ENCODE peak calls at places on chromosomes 12 and 14, in eight cellular contexts. I is tibial nerve, O is A549, N is lower lobe of right lung, W is right atrium auricular region, S is thoracic aorta, K is heart left ventricle, T is psoas muscle. Q is an unnamed sample. For H3K4me1, the result is how much of the 10 kb centered on the place peaks cover.

GRCh38 chr12:76260390-76260748 is 87.8 kb downstream of the BBS10 start:
- DNase-seq in S (no peak), O (no peak), K (no peak), T (no peak), N (no peak), I (no peak), W (no peak), Q (no peak)

GRCh38 chr14:99768381-99768780 is 24.8 kb upstream of the EML1 start:
- DNase-seq in N (no peak), T (no peak), S (no peak), W (no peak), O (no peak), I (no peak), K (no peak), Q (no peak)

GRCh38 chr12:117507547-117507946 is 146.1 kb upstream of the NOS1 start:
- DNase-seq in K (no peak), T (no peak), W (no peak), I (no peak), N (no peak), O (no peak), S (no peak), Q (no peak)

GRCh38 chr14:56271988-56272387 is 153.8 kb downstream of the PELI2 start:
- DNase-seq in N (no peak), K (no peak), S (no peak), T (no peak), W (no peak), I (no peak), O (no peak), Q (peak)

GRCh38 chr12:29781176-29781575 is 2.6 kb downstream of the TMTC1 start:
- DNase-seq in I (no peak), S (no peak), K (no peak), O (no peak), N (no peak), W (no peak), T (no peak), Q (no peak)

GRCh38 chr12:64531665-64532334 is 78.5 kb upstream of the RASSF3 start:
- DNase-seq in O (no peak), T (no peak), N (no peak), K (no peak), S (no peak), I (no peak), W (no peak), Q (no peak)

GRCh38 chr12:39682689-39683477 is 63.3 kb upstream of the ABCD2 start:
- DNase-seq in S (no peak), I (no peak), T (no peak), N (no peak), K (no peak), W (no peak), O (no peak), Q (no peak)

GRCh38 chr12:114944736-114945135 is 260.8 kb upstream of the TBX3 start:
- DNase-seq in T (no peak), W (no peak), O (no peak), S (no peak), N (no peak), K (no peak), I (no peak), Q (no peak)

GRCh38 chr12:77830502-77830901 is at the start of gene NAV3:
- DNase-seq in W (no peak), O (no peak), K (no peak), N (no peak), I (no peak), T (no peak), S (no peak), Q (peak)

GRCh38 chr12:2682301-2683282 is 112.2 kb upstream of the FKBP4 start:
- DNase-seq in I (no peak), T (no peak), N (no peak), O (peak), S (no peak), W (peak), K (no peak), Q (peak)

GRCh38 chr12:121196902-121197301 is 13.0 kb upstream of the P2RX4 start:
- DNase-seq in T (no peak), I (no peak), N (no peak), W (no peak), S (no peak), O (no peak), K (no peak), Q (peak)

GRCh38 chr12:60980558-60980957 is 1279.6 kb upstream of the USP15 start:
- DNase-seq in K (no peak), W (no peak), I (no peak), T (no peak), O (no peak), N (no peak), S (no peak), Q (no peak)

GRCh38 chr12:60981473-60981872 is 1278.7 kb upstream of the USP15 start:
- DNase-seq in O (no peak), N (no peak), W (no peak), S (no peak), I (no peak), K (no peak), T (no peak), Q (no peak)

GRCh38 chr12:60977966-60978365 is 1282.2 kb upstream of the USP15 start:
- DNase-seq in T (no peak), I (no peak), N (no peak), W (no peak), O (no peak), K (no peak), S (no peak), Q (no peak)
- TF ChIP-seq CTCF in T (no peak), I (no peak), N (no peak), W (no peak), O (no peak), K (no peak), S (no peak), Q (no peak)

GRCh38 chr12:111431772-111432171 is 26.0 kb downstream of the SH2B3 start:
- DNase-seq in O (no peak), N (no peak), T (no peak), K (no peak), W (no peak), I (no peak), S (no peak), Q (no peak)
- H3K4me1 ChIP-seq in O (under half), N (half or more), T (half or more), K (half or more), W (half or more), I (half or more), S (half or more), Q (half or more)

GRCh38 chr14:101557811-101558738 is 3.2 kb upstream of the DIO3 start:
- DNase-seq in W (no peak), T (peak), N (peak), O (no peak), S (no peak), K (no peak), I (peak), Q (no peak)
- TF ChIP-seq CTCF in W (no peak), T (peak), N (no peak), O (peak), S (no peak), K (peak), I (no peak), Q (no peak)

GRCh38 chr14:102828201-102828600 is 51.0 kb downstream of the TRAF3 start:
- DNase-seq in T (no peak), N (no peak), I (no peak), K (no peak), W (no peak), S (no peak), O (no peak), Q (no peak)
- H3K4me1 ChIP-seq in T (under half), N (under half), I (under half), K (under half), W (under half), S (under half), O (under half), Q (under half)

DNA sequence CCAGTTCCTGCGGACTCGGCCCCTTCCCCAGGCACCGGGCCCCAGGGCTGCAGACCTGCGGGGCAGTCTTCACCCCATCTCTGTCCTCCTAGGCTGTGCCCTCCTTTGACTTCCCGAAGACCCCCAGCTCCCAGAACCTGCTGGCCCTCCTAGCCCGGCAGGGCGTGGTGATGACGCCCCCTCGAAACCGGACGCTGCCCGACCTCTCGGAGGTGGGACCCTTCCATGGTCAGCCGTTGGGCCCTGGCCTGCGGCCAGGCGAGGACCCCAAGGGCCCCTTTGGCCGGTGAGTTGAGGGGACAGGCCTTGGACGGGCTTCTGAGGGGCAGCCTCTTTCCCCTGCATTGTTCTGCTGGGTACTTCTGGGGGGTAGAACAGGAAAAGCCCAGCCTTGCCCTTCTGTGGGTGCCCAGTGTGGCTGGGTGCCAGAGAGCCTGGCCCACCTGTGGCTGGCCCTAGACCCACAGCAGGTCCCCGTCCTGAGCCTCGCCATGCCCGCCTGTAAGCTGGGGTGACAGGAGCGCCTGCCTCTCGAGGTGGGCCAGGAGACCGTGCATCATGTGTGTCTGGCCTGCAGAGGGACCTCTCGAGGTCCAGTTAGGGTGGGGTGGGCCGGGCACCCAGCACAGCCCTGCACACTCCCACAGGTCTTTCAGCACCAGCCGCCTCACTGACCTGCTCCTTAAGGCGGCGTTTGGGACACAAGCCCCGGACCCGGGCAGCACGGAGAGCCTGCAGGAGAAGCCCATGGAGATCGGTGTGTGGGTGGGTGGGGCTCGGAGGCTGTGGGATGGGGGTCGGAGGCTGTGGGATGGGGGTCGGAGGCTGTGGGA is 12.6 kb upstream of the PUS1 start:
- DNase-seq in N (no peak), O (no peak), I (no peak), W (no peak), T (peak), K (no peak), S (no peak), Q (no peak)
- TF ChIP-seq CTCF in N (no peak), O (no peak), I (no peak), W (no peak), T (no peak), K (no peak), S (no peak), Q (no peak)

DNA sequence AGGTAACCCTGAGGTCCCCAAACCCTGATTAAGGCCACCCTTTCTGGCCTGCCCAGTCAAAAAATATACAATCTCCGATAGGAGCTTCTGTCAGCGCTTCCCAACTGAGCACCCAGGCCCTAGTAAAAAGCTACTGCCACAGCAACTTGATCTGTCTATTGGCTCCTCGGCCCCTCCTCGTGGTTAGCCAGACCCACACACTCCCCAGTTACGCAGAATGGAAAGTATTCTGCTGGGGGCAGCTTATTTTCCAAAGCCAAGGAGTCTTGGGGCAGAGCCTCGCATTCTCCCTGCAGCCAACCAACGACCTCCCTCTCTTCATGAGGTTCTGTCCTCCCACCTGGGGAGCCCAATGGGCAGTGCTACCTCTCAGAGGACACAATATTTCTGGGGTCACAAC is 32.1 kb downstream of the FMNL3 start:
- DNase-seq in S (no peak), W (no peak), I (no peak), K (no peak), O (no peak), T (no peak), N (no peak), Q (peak)
- H3K4me1 ChIP-seq in S (under half), W (half or more), I (half or more), K (half or more), O (under half), T (half or more), N (half or more), Q (under half)

DNA sequence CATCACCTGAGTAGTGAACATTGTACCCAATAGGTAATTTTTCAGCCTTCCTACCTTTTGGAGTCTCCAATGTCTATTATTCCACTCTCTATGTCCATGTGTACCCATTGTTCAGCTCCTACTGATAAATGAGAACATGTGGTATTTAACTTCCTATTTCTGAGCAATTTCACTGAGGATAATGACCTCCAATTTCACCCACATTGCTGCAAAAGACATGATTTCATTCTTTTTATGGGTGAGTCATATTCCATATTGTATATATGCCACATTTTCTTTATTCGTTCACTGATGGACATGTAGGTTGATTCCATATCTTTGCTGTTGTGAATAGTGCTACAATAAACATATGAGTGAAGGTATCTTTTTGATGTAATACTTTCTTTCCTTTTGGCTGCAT is 16.4 kb upstream of the BTG1 start:
- DNase-seq in W (no peak), T (no peak), I (no peak), S (no peak), K (no peak), O (no peak), N (no peak), Q (no peak)
- TF ChIP-seq CTCF in W (no peak), T (no peak), I (no peak), S (no peak), K (no peak), O (no peak), N (no peak), Q (no peak)

GRCh38 chr12:47100146-47100545 is 20.4 kb upstream of the AMIGO2 start:
- DNase-seq in K (no peak), I (no peak), T (no peak), W (no peak), N (no peak), S (no peak), O (no peak), Q (no peak)
- H3K4me1 ChIP-seq in K (under half), I (under half), T (under half), W (under half), N (under half), S (under half), O (half or more), Q (under half)

Q was measured in astrocyte.